ENCODE peak calls at places on chromosome 12, in four cellular contexts. One of them, this sample, is unnamed.
A peak's percentile ranks its signal among the peaks of the same experiment; 100 is the strongest.

GRCh38 chr12:95118138-95118787 is 44.8 kb upstream of the NR2C1 start:
- DNase-seq in tibial nerve: no peak
- DNase-seq in activated naive CD4-positive, alpha-beta T cell treated with anti-CD3 and anti-CD28 coated beads for 36 hours: no peak
- DNase-seq in body of pancreas: no peak
- DNase-seq in this sample: no peak

GRCh38 chr12:50751921-50752721 is 11.8 kb upstream of the ATF1 start:
- DNase-seq in tibial nerve: no peak
- DNase-seq in activated naive CD4-positive, alpha-beta T cell treated with anti-CD3 and anti-CD28 coated beads for 36 hours: no peak
- DNase-seq in body of pancreas: no peak
- DNase-seq in this sample: peak; percentile 52

GRCh38 chr12:94100254-94100653 is 48.1 kb upstream of the PLXNC1 start:
- DNase-seq in body of pancreas: no peak
- DNase-seq in tibial nerve: no peak
- DNase-seq in activated naive CD4-positive, alpha-beta T cell treated with anti-CD3 and anti-CD28 coated beads for 36 hours: peak; percentile 82
- DNase-seq in this sample: peak; percentile 55

GRCh38 chr12:121365416-121366062 is 13.3 kb upstream of the ANAPC5 start:
- DNase-seq in activated naive CD4-positive, alpha-beta T cell treated with anti-CD3 and anti-CD28 coated beads for 36 hours: no peak
- DNase-seq in tibial nerve: no peak
- DNase-seq in body of pancreas: no peak
- DNase-seq in this sample: no peak

GRCh38 chr12:122473543-122474323 is 27.0 kb downstream of the ZCCHC8 start:
- DNase-seq in tibial nerve: no peak
- DNase-seq in body of pancreas: no peak
- DNase-seq in activated naive CD4-positive, alpha-beta T cell treated with anti-CD3 and anti-CD28 coated beads for 36 hours: peak; percentile 72
- DNase-seq in this sample: no peak

GRCh38 chr12:1474059-1474537 is 120.3 kb downstream of the FBXL14 start:
- DNase-seq in body of pancreas: no peak
- DNase-seq in activated naive CD4-positive, alpha-beta T cell treated with anti-CD3 and anti-CD28 coated beads for 36 hours: peak; percentile 24
- DNase-seq in tibial nerve: no peak
- DNase-seq in this sample: no peak

GRCh38 chr12:52915637-52916036 is 10.8 kb upstream of the KRT8 start:
- DNase-seq in body of pancreas: no peak
- DNase-seq in tibial nerve: no peak
- DNase-seq in activated naive CD4-positive, alpha-beta T cell treated with anti-CD3 and anti-CD28 coated beads for 36 hours: no peak
- DNase-seq in this sample: no peak

GRCh38 chr12:131827961-131828534 is at the start of gene MMP17:
- DNase-seq in activated naive CD4-positive, alpha-beta T cell treated with anti-CD3 and anti-CD28 coated beads for 36 hours: no peak
- DNase-seq in tibial nerve: peak; percentile 46
- DNase-seq in body of pancreas: peak; percentile 68
- DNase-seq in this sample: no peak

GRCh38 chr12:24901975-24902461 is 46.9 kb downstream of the BCAT1 start:
- DNase-seq in body of pancreas: no peak
- DNase-seq in tibial nerve: no peak
- DNase-seq in activated naive CD4-positive, alpha-beta T cell treated with anti-CD3 and anti-CD28 coated beads for 36 hours: peak; percentile 36
- DNase-seq in this sample: no peak

GRCh38 chr12:26205946-26206345 is 10.6 kb downstream of the SSPN start:
- DNase-seq in body of pancreas: no peak
- DNase-seq in activated naive CD4-positive, alpha-beta T cell treated with anti-CD3 and anti-CD28 coated beads for 36 hours: no peak
- DNase-seq in tibial nerve: no peak
- DNase-seq in this sample: no peak

GRCh38 chr12:94427520-94428381 is 31.9 kb downstream of the CEP83 start:
- DNase-seq in body of pancreas: peak; percentile 65
- DNase-seq in activated naive CD4-positive, alpha-beta T cell treated with anti-CD3 and anti-CD28 coated beads for 36 hours: peak; percentile 45
- DNase-seq in tibial nerve: peak; percentile 49
- DNase-seq in this sample: no peak

GRCh38 chr12:34393086-34393820 is 371.0 kb downstream of the ALG10 start:
- DNase-seq in body of pancreas: no peak
- DNase-seq in tibial nerve: no peak
- DNase-seq in activated naive CD4-positive, alpha-beta T cell treated with anti-CD3 and anti-CD28 coated beads for 36 hours: peak; percentile 1
- DNase-seq in this sample: no peak

GRCh38 chr12:63889236-63889635 is 44.7 kb downstream of the SRGAP1 start:
- DNase-seq in activated naive CD4-positive, alpha-beta T cell treated with anti-CD3 and anti-CD28 coated beads for 36 hours: no peak
- DNase-seq in body of pancreas: no peak
- DNase-seq in tibial nerve: no peak
- DNase-seq in this sample: no peak

GRCh38 chr12:1984759-1985158 is 19.5 kb downstream of the DCP1B start:
- DNase-seq in activated naive CD4-positive, alpha-beta T cell treated with anti-CD3 and anti-CD28 coated beads for 36 hours: no peak
- DNase-seq in tibial nerve: no peak
- DNase-seq in body of pancreas: no peak
- DNase-seq in this sample: no peak

GRCh38 chr12:91098942-91099341 is 12.4 kb downstream of the LUM start:
- DNase-seq in body of pancreas: no peak
- DNase-seq in tibial nerve: peak; percentile 51
- DNase-seq in activated naive CD4-positive, alpha-beta T cell treated with anti-CD3 and anti-CD28 coated beads for 36 hours: no peak
- DNase-seq in this sample: peak; percentile 3

GRCh38 chr12:122880155-122880605 is 15.7 kb downstream of the VPS37B start:
- DNase-seq in activated naive CD4-positive, alpha-beta T cell treated with anti-CD3 and anti-CD28 coated beads for 36 hours: no peak
- DNase-seq in body of pancreas: no peak
- DNase-seq in tibial nerve: no peak
- DNase-seq in this sample: no peak

GRCh38 chr12:113463746-113464743 is 7.6 kb downstream of the LHX5 start:
- DNase-seq in activated naive CD4-positive, alpha-beta T cell treated with anti-CD3 and anti-CD28 coated beads for 36 hours: no peak
- DNase-seq in tibial nerve: no peak
- DNase-seq in body of pancreas: no peak
- DNase-seq in this sample: no peak

GRCh38 chr12:12551115-12551514 is 11.5 kb downstream of the DUSP16 start:
- DNase-seq in activated naive CD4-positive, alpha-beta T cell treated with anti-CD3 and anti-CD28 coated beads for 36 hours: no peak
- DNase-seq in body of pancreas: no peak
- DNase-seq in tibial nerve: no peak
- DNase-seq in this sample: no peak

GRCh38 chr12:128789356-128789929 is 34.3 kb downstream of the SLC15A4 start:
- DNase-seq in body of pancreas: no peak
- DNase-seq in activated naive CD4-positive, alpha-beta T cell treated with anti-CD3 and anti-CD28 coated beads for 36 hours: no peak
- DNase-seq in tibial nerve: no peak
- DNase-seq in this sample: no peak

GRCh38 chr12:110280784-110281548 is at the start of gene ATP2A2:
- DNase-seq in body of pancreas: peak; percentile 92
- DNase-seq in activated naive CD4-positive, alpha-beta T cell treated with anti-CD3 and anti-CD28 coated beads for 36 hours: peak; percentile 89
- DNase-seq in tibial nerve: peak; percentile 71
- DNase-seq in this sample: peak; percentile 79

GRCh38 chr12:120642806-120643205 is 2.4 kb downstream of the CABP1 start:
- DNase-seq in tibial nerve: no peak
- DNase-seq in body of pancreas: no peak
- DNase-seq in activated naive CD4-positive, alpha-beta T cell treated with anti-CD3 and anti-CD28 coated beads for 36 hours: no peak
- DNase-seq in this sample: no peak

GRCh38 chr12:54890339-54890738 is 36.0 kb downstream of the MUCL1 start:
- DNase-seq in body of pancreas: no peak
- DNase-seq in tibial nerve: no peak
- DNase-seq in activated naive CD4-positive, alpha-beta T cell treated with anti-CD3 and anti-CD28 coated beads for 36 hours: no peak
- DNase-seq in this sample: no peak

GRCh38 chr12:40192704-40193255 is 32.0 kb upstream of the LRRK2 start:
- DNase-seq in tibial nerve: no peak
- DNase-seq in body of pancreas: no peak
- DNase-seq in activated naive CD4-positive, alpha-beta T cell treated with anti-CD3 and anti-CD28 coated beads for 36 hours: peak; percentile 9
- DNase-seq in this sample: no peak

GRCh38 chr12:66152732-66153131 is 17.1 kb downstream of the TMBIM4 start:
- DNase-seq in activated naive CD4-positive, alpha-beta T cell treated with anti-CD3 and anti-CD28 coated beads for 36 hours: no peak
- DNase-seq in tibial nerve: no peak
- DNase-seq in body of pancreas: no peak
- DNase-seq in this sample: no peak

GRCh38 chr12:64253356-64253755 is 31.3 kb upstream of the KICS2 start:
- DNase-seq in body of pancreas: no peak
- DNase-seq in activated naive CD4-positive, alpha-beta T cell treated with anti-CD3 and anti-CD28 coated beads for 36 hours: no peak
- DNase-seq in tibial nerve: no peak
- DNase-seq in this sample: no peak

GRCh38 chr12:33786532-33786931 is 235.8 kb upstream of the ALG10 start:
- DNase-seq in tibial nerve: no peak
- DNase-seq in activated naive CD4-positive, alpha-beta T cell treated with anti-CD3 and anti-CD28 coated beads for 36 hours: no peak
- DNase-seq in body of pancreas: no peak
- DNase-seq in this sample: no peak

GRCh38 chr12:131733874-131734273 is 23.0 kb downstream of the SFSWAP start:
- DNase-seq in tibial nerve: no peak
- DNase-seq in body of pancreas: no peak
- DNase-seq in activated naive CD4-positive, alpha-beta T cell treated with anti-CD3 and anti-CD28 coated beads for 36 hours: no peak
- DNase-seq in this sample: no peak

GRCh38 chr12:87556985-87557384 is 472.2 kb downstream of the C12orf50 start:
- DNase-seq in body of pancreas: no peak
- DNase-seq in activated naive CD4-positive, alpha-beta T cell treated with anti-CD3 and anti-CD28 coated beads for 36 hours: no peak
- DNase-seq in tibial nerve: no peak
- DNase-seq in this sample: no peak

GRCh38 chr12:114636723-114637480 is 47.1 kb downstream of the TBX3 start:
- DNase-seq in tibial nerve: no peak
- DNase-seq in body of pancreas: no peak
- DNase-seq in activated naive CD4-positive, alpha-beta T cell treated with anti-CD3 and anti-CD28 coated beads for 36 hours: no peak
- DNase-seq in this sample: no peak

GRCh38 chr12:623865-624372 is 39.3 kb downstream of the NINJ2 start:
- DNase-seq in body of pancreas: no peak
- DNase-seq in tibial nerve: no peak
- DNase-seq in activated naive CD4-positive, alpha-beta T cell treated with anti-CD3 and anti-CD28 coated beads for 36 hours: no peak
- DNase-seq in this sample: no peak

GRCh38 chr12:14770495-14771313 is 32.6 kb downstream of the WBP11 start:
- DNase-seq in tibial nerve: peak; percentile 100
- DNase-seq in body of pancreas: peak; percentile 98
- DNase-seq in activated naive CD4-positive, alpha-beta T cell treated with anti-CD3 and anti-CD28 coated beads for 36 hours: peak; percentile 97
- DNase-seq in this sample: peak; percentile 86

GRCh38 chr12:7479784-7480183 is 23.8 kb downstream of the CD163 start:
- DNase-seq in activated naive CD4-positive, alpha-beta T cell treated with anti-CD3 and anti-CD28 coated beads for 36 hours: no peak
- DNase-seq in tibial nerve: no peak
- DNase-seq in body of pancreas: no peak
- DNase-seq in this sample: no peak

GRCh38 chr12:41288188-41288811 is 100.2 kb downstream of the PDZRN4 start:
- DNase-seq in tibial nerve: no peak
- DNase-seq in activated naive CD4-positive, alpha-beta T cell treated with anti-CD3 and anti-CD28 coated beads for 36 hours: no peak
- DNase-seq in body of pancreas: no peak
- DNase-seq in this sample: no peak

GRCh38 chr12:109385339-109386078 is 37.8 kb downstream of the MYO1H start:
- DNase-seq in tibial nerve: peak; percentile 19
- DNase-seq in body of pancreas: no peak
- DNase-seq in activated naive CD4-positive, alpha-beta T cell treated with anti-CD3 and anti-CD28 coated beads for 36 hours: peak; percentile 9
- DNase-seq in this sample: no peak

GRCh38 chr12:87870061-87870460 is 159.1 kb downstream of the C12orf50 start:
- DNase-seq in activated naive CD4-positive, alpha-beta T cell treated with anti-CD3 and anti-CD28 coated beads for 36 hours: no peak
- DNase-seq in tibial nerve: no peak
- DNase-seq in body of pancreas: no peak
- DNase-seq in this sample: no peak

This sample was measured in gastrocnemius medialis.